ENCODE peak calls at places on chromosomes 3 and 15, in four cellular contexts. One of them, this sample, is unnamed.

GRCh38 chr3:195897081-195897852 is 11.1 kb downstream of the TNK2 start:
- DNase-seq in HFF-Myc: no peak
- DNase-seq in heart right ventricle: no peak
- DNase-seq in heart left ventricle: peak
- DNase-seq in this sample: no peak

GRCh38 chr15:90645873-90646605 is 71.1 kb upstream of the BLM start:
- DNase-seq in HFF-Myc: no peak
- DNase-seq in heart left ventricle: no peak
- DNase-seq in heart right ventricle: no peak
- DNase-seq in this sample: no peak

GRCh38 chr3:46869440-46869839 is 6.2 kb upstream of the MYL3 start:
- DNase-seq in heart right ventricle: no peak
- DNase-seq in HFF-Myc: no peak
- DNase-seq in heart left ventricle: no peak
- DNase-seq in this sample: no peak

GRCh38 chr3:42778644-42779043 is 5.6 kb upstream of the CCDC13 start:
- DNase-seq in heart right ventricle: no peak
- DNase-seq in HFF-Myc: no peak
- DNase-seq in heart left ventricle: no peak
- DNase-seq in this sample: no peak

GRCh38 chr15:73832657-73833056 is 40.7 kb upstream of the TBC1D21 start:
- DNase-seq in heart left ventricle: no peak
- DNase-seq in heart right ventricle: no peak
- DNase-seq in HFF-Myc: no peak
- DNase-seq in this sample: no peak

GRCh38 chr3:27467545-27467944 is 16.6 kb downstream of the SLC4A7 start:
- DNase-seq in heart left ventricle: no peak
- DNase-seq in heart right ventricle: no peak
- DNase-seq in HFF-Myc: peak
- DNase-seq in this sample: no peak

GRCh38 chr3:192851821-192852352 is 65.8 kb downstream of the MB21D2 start:
- DNase-seq in heart right ventricle: peak
- DNase-seq in HFF-Myc: peak
- DNase-seq in heart left ventricle: peak
- DNase-seq in this sample: peak

GRCh38 chr15:38012894-38013293 is 78.5 kb downstream of the TMCO5A start:
- DNase-seq in heart right ventricle: no peak
- DNase-seq in heart left ventricle: no peak
- DNase-seq in HFF-Myc: no peak
- DNase-seq in this sample: no peak

GRCh38 chr3:152405915-152406802 is 137.4 kb downstream of the MBNL1 start:
- DNase-seq in heart left ventricle: no peak
- DNase-seq in HFF-Myc: peak
- DNase-seq in heart right ventricle: no peak
- DNase-seq in this sample: no peak

GRCh38 chr15:35751421-35752133 is 205.6 kb upstream of the DPH6 start:
- DNase-seq in heart right ventricle: peak
- DNase-seq in heart left ventricle: peak
- DNase-seq in HFF-Myc: no peak
- DNase-seq in this sample: peak

GRCh38 chr3:169769287-169770181 is at the start of gene ACTRT3:
- DNase-seq in heart right ventricle: peak
- DNase-seq in heart left ventricle: peak
- DNase-seq in HFF-Myc: peak
- DNase-seq in this sample: no peak

DNA sequence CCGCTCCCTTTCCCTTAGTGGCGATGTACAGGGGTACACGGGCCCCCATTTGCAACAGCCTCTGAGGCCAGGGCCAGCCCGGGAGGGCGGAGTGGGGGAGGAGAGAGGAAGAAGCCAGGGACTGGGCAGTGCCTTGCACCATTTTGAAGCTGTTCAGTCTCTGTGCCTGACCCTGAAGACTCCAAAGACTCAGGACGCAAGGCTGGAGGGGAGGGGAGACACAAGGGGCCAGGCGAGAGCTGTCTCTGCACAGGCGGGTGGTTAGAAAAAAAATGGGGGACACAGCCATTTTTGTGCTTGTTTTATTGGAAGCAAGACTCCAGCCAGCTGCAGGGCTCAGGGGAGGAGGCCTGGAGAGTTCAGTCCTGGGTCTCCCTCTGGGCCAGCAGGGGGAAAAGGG is 1.6 kb downstream of the RPP25 start:
- DNase-seq in heart left ventricle: no peak
- DNase-seq in HFF-Myc: no peak
- DNase-seq in heart right ventricle: no peak
- DNase-seq in this sample: no peak
- H3K4me3 ChIP-seq in heart left ventricle: peak
- H3K4me3 ChIP-seq in HFF-Myc: peak
- H3K4me3 ChIP-seq in heart right ventricle: peak
- H3K4me3 ChIP-seq in this sample: peak

DNA sequence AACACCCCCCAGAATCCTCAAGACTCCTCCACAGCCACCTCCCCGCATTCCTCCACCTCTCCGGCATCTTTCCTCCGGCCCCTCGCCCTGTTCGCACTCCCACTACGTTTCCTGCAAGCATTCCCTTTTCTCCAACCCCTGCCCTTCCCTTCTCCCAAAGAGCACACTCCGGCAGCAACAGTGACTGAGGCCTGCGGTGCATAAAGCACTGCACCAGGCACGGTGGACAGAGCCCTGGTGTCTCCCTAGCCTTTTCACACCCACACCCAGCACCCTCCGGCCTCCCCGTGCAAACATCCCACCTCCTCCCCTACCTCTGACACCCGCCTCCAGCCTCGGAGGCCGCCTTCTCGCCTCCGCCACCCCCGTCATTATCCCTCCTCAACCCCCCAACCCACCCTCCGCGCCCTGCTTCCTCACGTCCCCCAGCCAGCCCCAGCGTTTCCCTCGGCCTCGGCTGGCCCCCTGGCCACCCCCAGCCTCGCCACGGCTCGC is 577 bp downstream of the ZNF148 start:
- DNase-seq in heart right ventricle: peak
- DNase-seq in HFF-Myc: no peak
- DNase-seq in heart left ventricle: peak
- DNase-seq in this sample: no peak
- H3K4me3 ChIP-seq in heart right ventricle: peak
- H3K4me3 ChIP-seq in HFF-Myc: peak
- H3K4me3 ChIP-seq in heart left ventricle: peak
- H3K4me3 ChIP-seq in this sample: peak

GRCh38 chr3:114451561-114452018 is 157.8 kb downstream of the TIGIT start:
- DNase-seq in heart left ventricle: peak
- DNase-seq in heart right ventricle: peak
- DNase-seq in HFF-Myc: no peak
- DNase-seq in this sample: no peak
- H3K4me3 ChIP-seq in heart left ventricle: peak
- H3K4me3 ChIP-seq in heart right ventricle: peak
- H3K4me3 ChIP-seq in HFF-Myc: peak
- H3K4me3 ChIP-seq in this sample: no peak

GRCh38 chr15:48645558-48646330 is at the start of gene FBN1:
- DNase-seq in HFF-Myc: no peak
- DNase-seq in heart left ventricle: peak
- DNase-seq in heart right ventricle: peak
- DNase-seq in this sample: no peak
- H3K4me3 ChIP-seq in HFF-Myc: peak
- H3K4me3 ChIP-seq in heart left ventricle: peak
- H3K4me3 ChIP-seq in heart right ventricle: peak
- H3K4me3 ChIP-seq in this sample: peak

GRCh38 chr15:49906976-49907375 is 212.1 kb downstream of the ATP8B4 start:
- DNase-seq in heart right ventricle: no peak
- DNase-seq in heart left ventricle: no peak
- DNase-seq in HFF-Myc: no peak
- DNase-seq in this sample: no peak
- H3K4me3 ChIP-seq in heart right ventricle: no peak
- H3K4me3 ChIP-seq in heart left ventricle: no peak
- H3K4me3 ChIP-seq in HFF-Myc: no peak
- H3K4me3 ChIP-seq in this sample: no peak

DNA sequence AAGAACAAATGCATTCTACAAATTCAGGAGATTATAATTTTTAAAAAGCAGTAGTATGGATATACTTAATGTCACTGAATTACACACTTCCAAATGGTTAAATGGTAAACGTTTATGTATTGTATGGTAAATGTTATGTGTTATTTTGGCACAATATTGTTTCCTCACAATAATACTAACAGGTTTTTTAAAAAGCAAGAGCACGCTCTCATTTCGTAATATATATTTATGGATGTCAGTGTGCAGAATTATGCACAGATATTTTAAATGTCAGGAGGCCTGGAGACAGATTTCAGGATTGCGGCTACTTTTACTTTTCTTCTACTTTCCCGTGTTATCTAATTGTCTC is 533 bp downstream of the ZNF445 start:
- DNase-seq in heart left ventricle: no peak
- DNase-seq in HFF-Myc: no peak
- DNase-seq in heart right ventricle: no peak
- DNase-seq in this sample: no peak
- H3K4me3 ChIP-seq in heart left ventricle: peak
- H3K4me3 ChIP-seq in HFF-Myc: peak
- H3K4me3 ChIP-seq in heart right ventricle: peak
- H3K4me3 ChIP-seq in this sample: peak